ENCODE peak calls at places on chromosomes 7 and 10, in nine cellular contexts. F is H1; P is CD8-positive, alpha-beta T cell; V is NB4; T is cardiac muscle cell; J is Calu3; N is BJ; Z is SK-N-SH; R is thoracic aorta. S is an unnamed sample.

GRCh38 chr7:7709263-7709662 is 9.1 kb downstream of the RPA3 start:
- DNase-seq in F (peak), P (no peak), V (no peak), T (no peak), J (no peak), N (no peak), Z (no peak), R (no peak), S (no peak)

GRCh38 chr10:97522071-97522470 is 23.3 kb downstream of the UBTD1 start:
- DNase-seq in F (no peak), P (no peak), V (no peak), T (no peak), J (no peak), N (no peak), Z (no peak), R (no peak), S (no peak)

GRCh38 chr10:23614483-23614882 is 175.6 kb downstream of the OTUD1 start:
- DNase-seq in F (no peak), P (no peak), V (no peak), T (no peak), J (no peak), N (no peak), Z (no peak), R (no peak), S (no peak)

GRCh38 chr7:107045980-107046379 is 1.5 kb downstream of the PRKAR2B start:
- DNase-seq in F (no peak), P (no peak), V (peak), T (peak), J (no peak), N (peak), Z (no peak), R (no peak), S (no peak)

GRCh38 chr10:21340341-21340740 is 185.1 kb downstream of the SKIDA1 start:
- DNase-seq in F (no peak), P (no peak), V (no peak), T (no peak), J (no peak), N (no peak), Z (no peak), R (no peak), S (no peak)

GRCh38 chr7:48337012-48337621 is 165.9 kb downstream of the ABCA13 start:
- DNase-seq in F (no peak), P (no peak), V (peak), T (peak), J (peak), N (no peak), Z (peak), R (no peak), S (peak)

GRCh38 chr10:127408115-127408710 is 140.9 kb upstream of the NPS start:
- DNase-seq in F (no peak), P (no peak), V (no peak), T (no peak), J (no peak), N (no peak), Z (no peak), R (no peak), S (no peak)

GRCh38 chr7:149493366-149493765 is 4.2 kb downstream of the ZNF746 start:
- DNase-seq in F (no peak), P (no peak), V (no peak), T (no peak), J (no peak), N (no peak), Z (no peak), R (no peak), S (no peak)

GRCh38 chr10:47092822-47093221 is 181.6 kb downstream of the PTPN20 start:
- DNase-seq in F (no peak), P (no peak), V (no peak), T (no peak), J (no peak), N (no peak), Z (no peak), R (no peak), S (no peak)

GRCh38 chr10:61298194-61298593 is 155.0 kb downstream of the TMEM26 start:
- DNase-seq in F (no peak), P (no peak), V (no peak), T (no peak), J (no peak), N (no peak), Z (no peak), R (no peak), S (no peak)

GRCh38 chr7:129262333-129262732 is 37.5 kb downstream of the AHCYL2 start:
- DNase-seq in F (no peak), P (no peak), V (peak), T (no peak), J (no peak), N (no peak), Z (no peak), R (no peak), S (no peak)

GRCh38 chr10:35352097-35352496 is 15.8 kb downstream of the CCNY start:
- DNase-seq in F (no peak), P (no peak), V (no peak), T (no peak), J (no peak), N (no peak), Z (no peak), R (no peak), S (no peak)

GRCh38 chr7:96667026-96667425 is 42.6 kb downstream of the SEM1 start:
- DNase-seq in F (no peak), P (no peak), V (no peak), T (peak), J (no peak), N (no peak), Z (no peak), R (no peak), S (no peak)

GRCh38 chr10:27537166-27537565 is 33.1 kb downstream of the RAB18 start:
- DNase-seq in F (no peak), P (no peak), V (no peak), T (no peak), J (no peak), N (no peak), Z (no peak), R (no peak), S (no peak)

GRCh38 chr10:77899080-77899477 is 27.5 kb downstream of the DLG5 start:
- DNase-seq in F (no peak), P (no peak), V (no peak), T (peak), J (peak), N (no peak), Z (no peak), R (no peak), S (peak)

GRCh38 chr7:111113263-111114017 is 22.5 kb downstream of the LRRN3 start:
- DNase-seq in F (no peak), P (no peak), V (no peak), T (peak), J (no peak), N (no peak), Z (no peak), R (no peak), S (no peak)

GRCh38 chr7:116499168-116500070 is at the start of gene CAV2:
- DNase-seq in F (no peak), P (no peak), V (no peak), T (peak), J (peak), N (no peak), Z (peak), R (peak), S (no peak)

GRCh38 chr10:118951218-118951617 is 78.3 kb upstream of the NANOS1 start:
- DNase-seq in F (no peak), P (no peak), V (no peak), T (no peak), J (no peak), N (no peak), Z (no peak), R (no peak), S (no peak)

GRCh38 chr10:124266468-124267230 is 152.1 kb downstream of the OAT start:
- DNase-seq in F (no peak), P (no peak), V (no peak), T (no peak), J (no peak), N (no peak), Z (no peak), R (no peak), S (no peak)

GRCh38 chr7:15561840-15562239 is at the start of gene AGMO:
- DNase-seq in F (no peak), P (no peak), V (no peak), T (peak), J (peak), N (no peak), Z (no peak), R (peak), S (no peak)

GRCh38 chr7:111560773-111561658 is 1.3 kb downstream of the IMMP2L start:
- DNase-seq in F (no peak), P (no peak), V (peak), T (peak), J (peak), N (no peak), Z (peak), R (no peak), S (peak)

GRCh38 chr7:81445462-81445861 is 324.4 kb downstream of the HGF start:
- DNase-seq in F (no peak), P (no peak), V (no peak), T (no peak), J (no peak), N (no peak), Z (no peak), R (no peak), S (no peak)

GRCh38 chr7:120984406-120984805 is 4.1 kb upstream of the CPED1 start:
- DNase-seq in F (no peak), P (no peak), V (no peak), T (no peak), J (no peak), N (no peak), Z (no peak), R (no peak), S (no peak)

GRCh38 chr7:112462236-112462635 is 12.0 kb downstream of the IFRD1 start:
- DNase-seq in F (no peak), P (no peak), V (peak), T (peak), J (peak), N (no peak), Z (no peak), R (no peak), S (peak)

GRCh38 chr10:3699896-3700295 is 85.1 kb downstream of the KLF6 start:
- DNase-seq in F (peak), P (no peak), V (no peak), T (no peak), J (no peak), N (no peak), Z (no peak), R (no peak), S (no peak)

GRCh38 chr10:97463363-97464132 is 17.6 kb downstream of the ZDHHC16 start:
- DNase-seq in F (no peak), P (peak), V (peak), T (peak), J (peak), N (peak), Z (peak), R (no peak), S (no peak)

GRCh38 chr7:132115758-132116157 is 460.5 kb downstream of the PLXNA4 start:
- DNase-seq in F (no peak), P (no peak), V (no peak), T (no peak), J (no peak), N (no peak), Z (no peak), R (no peak), S (no peak)

GRCh38 chr10:31413325-31413724 is 94.3 kb downstream of the ZEB1 start:
- DNase-seq in F (no peak), P (no peak), V (no peak), T (peak), J (no peak), N (no peak), Z (peak), R (no peak), S (no peak)

GRCh38 chr7:151837285-151838042 is 39.5 kb downstream of the PRKAG2 start:
- DNase-seq in F (no peak), P (no peak), V (no peak), T (no peak), J (no peak), N (no peak), Z (no peak), R (no peak), S (no peak)

GRCh38 chr7:30817060-30817770 is 46.0 kb downstream of the MINDY4 start:
- DNase-seq in F (no peak), P (no peak), V (no peak), T (no peak), J (no peak), N (no peak), Z (no peak), R (no peak), S (no peak)

GRCh38 chr7:158094671-158095256 is 492.9 kb downstream of the PTPRN2 start:
- DNase-seq in F (no peak), P (no peak), V (no peak), T (no peak), J (no peak), N (no peak), Z (no peak), R (no peak), S (no peak)

GRCh38 chr7:40057292-40057691 is 77.1 kb downstream of the MPLKIP start:
- DNase-seq in F (no peak), P (no peak), V (no peak), T (peak), J (no peak), N (no peak), Z (no peak), R (no peak), S (no peak)

GRCh38 chr7:80047856-80048459 is 86.7 kb upstream of the GNAI1 start:
- DNase-seq in F (no peak), P (no peak), V (no peak), T (peak), J (no peak), N (no peak), Z (peak), R (no peak), S (no peak)

DNA sequence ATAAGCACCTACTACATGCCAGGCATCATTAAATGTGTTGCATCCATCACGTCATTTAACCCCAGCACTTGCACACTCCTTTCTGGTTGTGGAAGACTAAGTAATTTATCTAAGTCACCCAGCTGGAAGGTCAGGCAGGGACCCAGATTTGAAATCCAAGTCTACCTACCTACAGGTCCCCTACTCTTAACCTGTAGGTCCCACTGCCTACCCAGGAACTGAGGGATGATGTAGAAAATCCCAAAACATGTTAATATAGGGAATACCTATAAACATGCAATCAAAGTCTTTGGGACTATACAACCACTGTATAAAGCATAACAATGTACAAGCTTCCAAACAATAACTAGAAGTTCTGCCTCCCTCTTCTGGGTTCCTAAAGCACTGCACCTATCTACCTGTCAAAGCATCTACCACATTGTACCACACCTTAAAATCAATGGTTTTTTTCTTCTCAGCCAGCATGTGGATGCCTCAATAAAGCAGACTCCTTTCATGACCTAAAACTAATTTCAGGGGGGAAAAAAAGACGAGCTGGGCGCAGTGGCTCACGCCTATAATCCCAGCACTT is 5.6 kb downstream of the IL6 start:
- DNase-seq in F (no peak), P (no peak), V (no peak), T (peak), J (peak), N (no peak), Z (no peak), R (no peak), S (no peak)
- TF ChIP-seq CTCF in F (peak), P (no peak), V (no peak), T (peak), J (peak), N (peak), Z (peak), R (no peak), S (peak)

DNA sequence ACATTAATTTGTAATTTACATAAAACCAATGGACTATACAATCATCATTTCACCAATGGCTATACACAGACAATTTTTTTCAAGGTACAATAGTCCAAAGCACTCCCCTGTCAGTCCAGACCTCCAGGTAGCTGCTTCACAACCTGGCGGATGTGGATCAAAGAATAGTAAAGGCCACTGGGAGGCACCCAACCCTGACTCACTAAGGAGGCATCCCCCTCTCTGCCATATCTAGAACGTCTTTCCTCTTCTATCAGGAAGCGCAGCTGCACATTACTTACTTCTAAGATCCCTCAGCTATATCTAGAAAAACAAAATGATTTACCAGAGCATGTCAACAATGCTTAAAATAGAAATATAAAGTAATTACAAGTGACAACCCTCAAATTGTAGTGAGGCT is 217.8 kb upstream of the AOAH start:
- DNase-seq in F (no peak), P (no peak), V (no peak), T (no peak), J (no peak), N (no peak), Z (no peak), R (no peak), S (no peak)
- TF ChIP-seq CTCF in F (no peak), P (no peak), V (no peak), T (no peak), J (no peak), N (no peak), Z (no peak), R (no peak), S (no peak)

GRCh38 chr10:79066460-79067240 is 2.1 kb upstream of the ZMIZ1 start:
- DNase-seq in F (no peak), P (no peak), V (peak), T (peak), J (peak), N (no peak), Z (peak), R (no peak), S (no peak)

GRCh38 chr10:79068562-79069324 is at the start of gene ZMIZ1:
- DNase-seq in F (no peak), P (peak), V (peak), T (peak), J (peak), N (peak), Z (peak), R (peak), S (peak)

GRCh38 chr10:79068203-79068561 is 584 bp upstream of the ZMIZ1 start:
- DNase-seq in F (no peak), P (peak), V (peak), T (peak), J (peak), N (no peak), Z (no peak), R (no peak), S (no peak)

GRCh38 chr10:79065853-79066252 is 2.9 kb upstream of the ZMIZ1 start:
- DNase-seq in F (no peak), P (no peak), V (no peak), T (no peak), J (no peak), N (no peak), Z (no peak), R (no peak), S (no peak)

GRCh38 chr10:79067241-79068202 is 1.2 kb upstream of the ZMIZ1 start:
- DNase-seq in F (peak), P (peak), V (peak), T (peak), J (peak), N (no peak), Z (peak), R (peak), S (peak)
- TF ChIP-seq CTCF in F (peak), P (no peak), V (peak), T (peak), J (peak), N (peak), Z (peak), R (no peak), S (peak)

DNA sequence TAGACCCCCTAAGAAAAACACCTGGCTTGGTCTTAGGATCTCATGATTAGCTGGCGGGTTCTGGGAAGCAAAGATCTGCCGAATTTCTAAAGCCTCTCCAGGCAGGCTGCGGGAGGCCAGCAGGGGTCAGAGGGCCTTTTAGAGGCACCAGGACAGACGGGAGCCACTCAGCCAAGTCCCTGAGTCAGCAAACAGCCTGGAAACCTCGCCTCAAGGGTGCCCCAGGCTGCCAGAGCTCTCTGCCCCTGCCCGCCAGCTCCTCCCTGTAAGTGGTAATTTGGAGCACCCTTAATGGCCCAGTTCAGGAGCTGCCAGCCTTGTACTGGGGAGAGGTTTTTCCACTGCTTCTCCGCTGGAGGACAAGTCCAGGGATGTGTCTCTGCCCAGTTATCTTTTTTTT is 88.7 kb downstream of the HIP1 start:
- DNase-seq in F (no peak), P (no peak), V (no peak), T (no peak), J (no peak), N (no peak), Z (no peak), R (no peak), S (no peak)
- TF ChIP-seq CTCF in F (peak), P (no peak), V (no peak), T (no peak), J (no peak), N (no peak), Z (no peak), R (no peak), S (no peak)

GRCh38 chr10:83310688-83311087 is 828.6 kb upstream of the GHITM start:
- DNase-seq in F (no peak), P (no peak), V (no peak), T (no peak), J (no peak), N (no peak), Z (no peak), R (no peak), S (no peak)
- TF ChIP-seq CTCF in F (peak), P (no peak), V (no peak), T (no peak), J (no peak), N (no peak), Z (peak), R (no peak), S (peak)

DNA sequence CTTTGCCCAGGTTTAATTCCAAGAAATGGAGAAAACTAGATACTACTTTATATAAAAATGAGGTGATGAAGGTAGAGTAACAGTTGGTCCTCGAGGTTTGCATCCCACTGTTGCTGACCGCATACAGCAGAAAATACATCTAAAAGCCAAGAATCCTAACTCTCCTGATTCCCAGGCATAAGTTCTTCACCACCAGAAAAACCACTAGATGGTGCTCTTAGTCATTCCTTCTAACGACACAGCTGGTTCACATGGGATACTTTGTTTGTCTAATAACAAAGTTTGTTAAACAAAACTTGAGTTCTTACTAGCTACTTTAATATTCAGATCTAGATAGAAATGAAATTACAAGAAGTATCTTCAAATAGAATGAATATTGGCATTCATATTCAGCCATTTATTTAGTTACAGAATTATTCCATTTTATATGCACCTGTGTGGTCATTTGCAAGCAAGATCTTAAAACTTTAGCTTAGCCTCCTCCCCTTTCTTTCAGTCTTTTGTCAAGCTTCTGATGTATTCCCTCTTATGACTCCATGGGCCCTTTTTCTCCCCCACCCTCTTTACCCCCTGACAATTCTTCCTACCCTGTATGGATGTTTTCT is 54.1 kb upstream of the CYP26C1 start:
- DNase-seq in F (no peak), P (no peak), V (peak), T (peak), J (peak), N (no peak), Z (peak), R (no peak), S (no peak)
- TF ChIP-seq CTCF in F (peak), P (no peak), V (peak), T (peak), J (no peak), N (peak), Z (peak), R (peak), S (peak)

S was measured in retinal pigment epithelial cell.